ENCODE peak calls at places on chromosomes 3 and 15, in five cellular contexts. E, T, K, A and W are unnamed samples.

GRCh38 chr3:54772707-54773106 is 155.2 kb downstream of the LRTM1 start:
- DNase-seq in K (no peak), E (no peak), T (no peak), A (no peak), W (no peak)

GRCh38 chr3:22089284-22089683 is 338.3 kb upstream of the ZNF385D start:
- DNase-seq in K (no peak), T (no peak), A (peak), E (peak), W (no peak)

GRCh38 chr3:40247714-40248113 is 61.8 kb upstream of the EIF1B start:
- DNase-seq in E (no peak), A (no peak), K (no peak), T (no peak), W (no peak)

GRCh38 chr3:33074217-33075067 is 22.5 kb downstream of the GLB1 start:
- DNase-seq in A (no peak), T (peak), E (peak), K (no peak), W (peak)

GRCh38 chr15:84840741-84841429 is 23.7 kb downstream of the ALPK3 start:
- DNase-seq in K (peak), A (peak), T (peak), E (peak), W (peak)

GRCh38 chr3:73610493-73610892 is 14.2 kb downstream of the PDZRN3 start:
- DNase-seq in T (no peak), K (no peak), E (no peak), A (no peak), W (no peak)

GRCh38 chr3:40120816-40121215 is 188.7 kb upstream of the EIF1B start:
- DNase-seq in E (no peak), K (no peak), T (no peak), A (no peak), W (no peak)

GRCh38 chr15:83713242-83713641 is 59.3 kb downstream of the ADAMTSL3 start:
- DNase-seq in K (no peak), A (no peak), T (no peak), E (no peak), W (no peak)

GRCh38 chr3:123789760-123790159 is 94.4 kb downstream of the MYLK start:
- DNase-seq in E (no peak), A (no peak), K (no peak), T (no peak), W (no peak)

GRCh38 chr3:8705575-8705974 is 28.0 kb upstream of the CAV3 start:
- DNase-seq in A (no peak), K (no peak), E (no peak), T (no peak), W (no peak)

GRCh38 chr3:170740726-170741591 is 129.0 kb downstream of the RPL22L1 start:
- DNase-seq in T (peak), K (peak), E (no peak), A (no peak), W (peak)

GRCh38 chr3:170360476-170360875 is 3.0 kb downstream of the SKIL start:
- DNase-seq in K (no peak), A (no peak), E (no peak), T (no peak), W (no peak)

GRCh38 chr3:123750659-123751420 is 133.3 kb downstream of the MYLK start:
- DNase-seq in E (no peak), K (no peak), A (peak), T (peak), W (no peak)

GRCh38 chr15:31302778-31303433 is 23.7 kb upstream of the KLF13 start:
- DNase-seq in E (no peak), A (no peak), K (peak), T (no peak), W (peak)

GRCh38 chr15:90153658-90154057 is 47.5 kb upstream of the SEMA4B start:
- DNase-seq in A (no peak), E (no peak), K (no peak), T (no peak), W (no peak)

GRCh38 chr3:134311693-134312071 is 61.0 kb upstream of the RYK start:
- DNase-seq in E (no peak), A (no peak), K (no peak), T (no peak), W (no peak)

GRCh38 chr3:146715176-146715575 is 110.0 kb upstream of the PLSCR5 start:
- DNase-seq in T (no peak), K (no peak), E (no peak), A (no peak), W (no peak)

GRCh38 chr15:54347082-54347827 is 369.0 kb downstream of the UNC13C start:
- DNase-seq in E (no peak), K (no peak), A (no peak), T (no peak), W (no peak)

GRCh38 chr3:117524890-117525289 is 815.3 kb downstream of the TUSC7 start:
- DNase-seq in T (no peak), K (no peak), E (no peak), A (no peak), W (no peak)

GRCh38 chr15:93983501-93983900 is 247.9 kb upstream of the MCTP2 start:
- DNase-seq in A (no peak), T (no peak), K (no peak), E (no peak), W (peak)

GRCh38 chr3:20080956-20081554 is 40.8 kb downstream of the KAT2B start:
- DNase-seq in T (no peak), E (peak), K (peak), A (peak), W (peak)

GRCh38 chr15:67125589-67126502 is 60.4 kb downstream of the SMAD3 start:
- DNase-seq in K (peak), A (no peak), T (peak), E (peak), W (peak)

GRCh38 chr3:33439421-33440327 is 531 bp downstream of the UBP1 start:
- DNase-seq in K (peak), E (peak), T (no peak), A (peak), W (peak)

GRCh38 chr15:73907018-73907394 is 19.3 kb upstream of the LOXL1 start:
- DNase-seq in A (no peak), K (no peak), E (peak), T (no peak), W (no peak)

GRCh38 chr15:90709278-90709677 is 7.9 kb upstream of the BLM start:
- DNase-seq in E (no peak), T (no peak), K (no peak), A (no peak), W (no peak)

GRCh38 chr3:21392521-21392920 is 358.5 kb downstream of the ZNF385D start:
- DNase-seq in T (no peak), A (no peak), E (no peak), K (no peak), W (no peak)

GRCh38 chr3:61589856-61590255 is 28.5 kb downstream of the PTPRG start:
- DNase-seq in E (peak), T (peak), K (no peak), A (no peak), W (no peak)

DNA sequence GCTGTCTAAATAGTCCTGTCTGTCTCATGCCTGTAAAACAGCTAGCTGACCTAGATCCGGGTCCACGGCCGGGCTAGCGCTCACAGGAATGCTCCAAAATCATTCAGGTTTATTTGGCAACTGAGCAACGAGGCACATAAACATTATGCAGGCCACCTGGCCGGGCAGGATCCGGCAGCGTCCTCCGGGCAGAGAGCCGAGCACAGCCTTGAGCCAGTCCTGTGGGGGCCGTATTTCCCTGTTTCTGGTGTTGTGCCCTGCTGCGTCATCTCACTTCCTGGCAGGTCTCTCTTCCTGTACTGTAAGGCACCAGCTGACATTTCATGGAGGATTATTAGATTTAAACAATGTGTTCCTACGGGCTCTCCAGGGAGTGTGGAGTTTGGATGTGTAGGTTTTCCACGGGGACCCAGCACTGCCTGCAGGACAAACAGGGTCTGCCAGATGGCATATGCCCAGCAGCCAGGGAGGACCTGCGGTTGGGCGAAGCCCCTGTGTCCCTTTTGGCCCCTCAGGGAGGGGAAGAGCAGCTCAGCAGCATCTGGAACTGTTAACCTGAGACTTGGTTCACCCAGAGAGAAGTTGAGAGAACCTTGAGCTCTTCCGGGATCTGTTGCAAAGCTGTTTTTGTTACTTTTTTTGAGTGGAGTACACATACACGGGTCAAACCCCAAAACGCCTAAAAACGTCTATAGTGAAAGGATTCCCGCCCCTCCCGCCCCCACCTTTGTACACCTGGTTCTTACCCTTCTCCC is 16.5 kb upstream of the LRRK1 start:
- DNase-seq in T (no peak), K (peak), A (no peak), E (peak), W (peak)
- TF ChIP-seq POLR2A in T (no peak), K (no peak), A (no peak), E (no peak), W (no peak)

DNA sequence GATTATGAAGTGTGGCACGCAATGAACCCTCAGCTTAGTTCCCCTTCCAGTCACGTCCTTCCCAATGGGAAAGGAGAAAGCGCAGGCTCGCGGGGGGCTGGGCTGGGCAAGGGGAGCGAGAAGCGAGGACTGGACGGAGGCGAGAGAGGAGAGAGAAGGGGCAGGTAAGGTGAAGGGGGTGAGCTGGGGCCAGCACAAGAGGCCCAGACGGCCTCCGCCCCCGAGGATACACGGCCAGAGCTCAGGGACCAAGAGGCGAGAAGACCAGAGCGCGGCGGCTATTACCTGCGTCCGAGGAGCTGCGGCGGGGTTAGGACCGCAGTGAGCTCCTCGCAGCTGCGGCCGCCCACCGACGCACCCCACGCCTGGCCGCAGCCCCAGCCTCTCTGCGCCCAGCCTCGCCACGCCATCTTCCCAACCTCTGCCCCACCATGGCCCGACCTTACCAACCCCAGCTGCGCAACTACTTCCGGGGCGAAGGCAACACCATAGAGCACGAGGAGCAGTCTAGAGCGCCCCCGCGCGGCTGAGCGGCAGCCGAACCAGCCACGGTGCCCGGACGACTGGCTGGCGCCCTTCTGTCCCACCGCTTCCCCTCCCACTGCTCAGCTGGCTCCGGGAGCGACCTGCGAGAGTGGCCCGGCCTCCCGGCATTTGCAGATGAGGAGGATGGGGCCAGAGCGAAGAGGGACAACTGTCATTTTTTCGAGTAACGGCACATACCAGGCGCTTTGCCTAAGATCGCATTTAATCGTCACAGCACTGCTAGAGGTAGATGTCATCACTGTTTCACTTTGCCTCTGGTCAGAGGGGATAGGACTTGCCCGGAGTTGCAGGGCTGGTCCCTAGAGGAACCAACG is at the start of gene PARL:
- DNase-seq in K (peak), E (peak), T (peak), A (peak), W (peak)
- TF ChIP-seq POLR2A in K (no peak), E (peak), T (peak), A (peak), W (no peak)

GRCh38 chr3:15797600-15798303 is at the start of gene ANKRD28:
- DNase-seq in A (no peak), T (no peak), E (peak), K (no peak), W (no peak)

GRCh38 chr3:15795563-15796308 is 2.0 kb downstream of the ANKRD28 start:
- DNase-seq in T (no peak), A (no peak), E (peak), K (no peak), W (no peak)

GRCh38 chr3:15796331-15796730 is 1.4 kb downstream of the ANKRD28 start:
- DNase-seq in E (no peak), A (no peak), T (no peak), K (no peak), W (no peak)

GRCh38 chr3:15798533-15799245 is 910 bp upstream of the ANKRD28 start:
- DNase-seq in K (no peak), A (no peak), E (no peak), T (no peak), W (no peak)

GRCh38 chr3:15796771-15797599 is 794 bp downstream of the ANKRD28 start:
- DNase-seq in K (no peak), E (peak), T (no peak), A (no peak), W (no peak)
- TF ChIP-seq POLR2A in K (no peak), E (no peak), T (no peak), A (no peak), W (no peak)

DNA sequence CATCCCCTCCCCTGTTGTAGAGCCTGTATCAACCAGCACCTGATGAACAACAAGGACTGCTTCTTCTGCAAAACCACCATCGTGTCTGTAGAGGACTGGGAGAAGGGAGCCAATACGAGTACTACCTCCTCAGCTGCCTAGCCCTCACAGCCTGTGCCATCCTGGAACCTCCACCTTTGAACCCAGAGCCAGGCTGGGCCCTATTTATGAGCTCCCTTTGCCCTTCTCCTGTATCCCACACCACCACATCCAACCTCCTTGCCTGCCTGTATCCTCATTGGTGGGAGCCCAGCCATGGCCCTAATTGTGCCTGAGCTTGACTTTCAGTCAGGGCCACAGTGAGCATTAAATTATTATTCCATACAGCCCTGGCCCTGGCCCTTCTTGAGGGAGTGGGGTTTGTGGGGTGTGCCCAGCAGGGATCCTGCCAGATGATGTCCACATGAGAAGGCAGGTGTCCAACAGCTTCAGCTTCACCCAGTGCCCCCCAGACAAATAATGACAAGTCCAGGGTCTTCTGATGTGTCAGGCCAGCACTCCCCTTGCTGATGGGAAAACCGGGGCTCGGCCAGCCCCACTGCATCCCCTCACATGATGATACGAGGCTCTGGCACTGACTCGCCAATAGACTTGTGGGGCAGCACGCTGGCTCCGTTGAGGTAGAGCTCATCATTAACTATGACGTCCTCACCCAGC is 1.8 kb upstream of the AMIGO3 start:
- DNase-seq in T (no peak), E (no peak), K (no peak), A (no peak), W (no peak)
- TF ChIP-seq POLR2A in T (no peak), E (no peak), K (no peak), A (no peak), W (no peak)

GRCh38 chr3:128878556-128879124 is 780 bp upstream of the ACAD9 start:
- DNase-seq in A (no peak), T (peak), E (peak), K (peak), W (peak)
- TF ChIP-seq POLR2A in A (no peak), T (no peak), E (no peak), K (no peak), W (no peak)

GRCh38 chr15:40340740-40341400 is at the start of gene CCDC9B:
- DNase-seq in T (peak), E (no peak), K (peak), A (peak), W (peak)
- TF ChIP-seq POLR2A in T (no peak), E (no peak), K (peak), A (peak), W (no peak)

DNA sequence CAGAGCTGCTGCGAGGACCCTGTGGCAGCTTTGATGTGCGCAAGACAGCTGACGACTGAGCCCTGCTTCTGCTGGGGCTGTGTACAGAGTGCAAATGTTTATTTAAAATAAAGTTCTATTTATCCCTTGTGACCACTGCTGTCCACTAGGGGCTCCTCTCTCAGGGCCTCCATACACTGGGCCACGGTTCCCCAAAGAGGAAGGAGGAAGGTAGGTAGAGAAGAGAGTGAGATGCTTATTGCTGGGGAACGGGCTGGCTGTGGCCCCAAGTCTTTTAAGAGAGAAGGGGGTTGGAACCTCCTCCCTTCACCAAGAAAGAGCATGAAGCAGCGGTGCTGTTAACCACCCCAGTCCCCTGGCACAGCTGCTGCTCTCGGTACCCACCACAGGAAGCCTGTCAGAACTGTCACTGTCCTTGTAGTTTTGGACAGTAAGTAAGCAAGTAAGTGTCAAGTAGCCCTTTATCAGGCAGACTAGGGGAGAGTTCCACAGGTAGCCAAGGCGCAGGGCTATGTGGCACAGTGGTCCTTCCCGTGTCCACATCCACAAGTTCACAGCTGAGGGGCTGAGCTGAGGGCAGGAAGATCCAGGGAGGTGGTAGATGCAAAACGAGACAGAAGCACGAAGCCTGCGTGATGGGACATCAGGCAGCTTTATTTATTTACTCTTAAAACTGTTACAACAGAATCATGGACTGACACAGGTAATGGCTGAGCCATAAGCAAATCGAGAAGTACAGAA is 47.3 kb downstream of the DHX30 start:
- DNase-seq in E (peak), K (no peak), T (no peak), A (no peak), W (no peak)
- TF ChIP-seq POLR2A in E (no peak), K (no peak), T (no peak), A (no peak), W (no peak)

GRCh38 chr3:49020335-49021212 is 1.3 kb upstream of the NDUFAF3 start:
- DNase-seq in E (peak), T (no peak), A (peak), K (peak), W (peak)

GRCh38 chr3:49022751-49023171 is 840 bp downstream of the NDUFAF3 start:
- DNase-seq in E (peak), T (no peak), A (peak), K (peak), W (no peak)

GRCh38 chr3:49021213-49021812 is 608 bp upstream of the NDUFAF3 start:
- DNase-seq in K (peak), A (peak), E (peak), T (peak), W (peak)

GRCh38 chr3:49023775-49024174 is 1.9 kb downstream of the NDUFAF3 start:
- DNase-seq in T (no peak), E (no peak), K (no peak), A (no peak), W (no peak)

DNA sequence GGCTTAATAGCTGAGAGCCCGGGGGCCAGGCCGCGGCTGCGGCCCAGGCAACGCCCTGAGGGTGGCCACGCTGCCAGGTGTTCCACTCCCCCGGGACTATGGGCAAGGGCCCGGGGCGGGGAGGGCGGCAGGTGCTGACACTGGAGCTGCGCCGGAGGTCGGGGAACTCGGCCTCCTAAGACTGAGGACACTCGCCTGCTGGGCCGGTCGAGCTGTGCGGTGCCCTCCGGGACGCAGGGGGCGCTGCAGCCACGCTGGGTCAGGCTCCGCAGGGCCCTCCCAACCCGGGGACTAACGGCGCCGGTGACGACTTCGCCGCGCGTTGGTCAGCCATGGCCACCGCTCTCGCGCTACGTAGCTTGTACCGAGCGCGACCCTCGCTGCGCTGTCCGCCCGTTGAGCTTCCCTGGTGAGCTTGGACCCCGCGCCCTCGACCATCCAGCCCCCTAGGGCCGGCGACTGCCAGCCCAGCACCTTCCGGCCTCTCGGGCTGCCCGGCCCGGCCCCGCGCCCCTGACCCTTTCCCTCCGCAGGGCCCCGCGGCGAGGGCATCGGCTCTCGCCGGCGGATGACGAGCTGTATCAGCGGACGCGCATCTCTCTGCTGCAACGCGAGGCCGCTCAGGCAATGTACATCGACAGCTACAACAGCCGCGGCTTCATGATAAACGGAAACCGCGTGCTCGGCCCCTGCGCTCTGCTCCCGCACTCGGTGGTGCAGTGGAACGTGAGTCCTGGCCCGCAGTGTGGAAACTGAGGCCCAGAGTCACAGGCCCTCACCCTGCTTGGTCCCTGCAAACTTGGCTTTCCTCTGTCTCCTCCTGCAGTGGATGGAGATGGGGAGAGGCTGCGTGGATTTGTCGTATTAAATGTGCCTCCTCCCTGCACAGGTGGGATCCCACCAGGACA is at the start of gene NDUFAF3:
- DNase-seq in A (peak), T (peak), E (peak), K (peak), W (peak)
- TF ChIP-seq POLR2A in A (peak), T (peak), E (peak), K (peak), W (no peak)